ENCODE peak calls at places on chromosomes 1 and 21, in five cellular contexts. C is EL; G is cardiac fibroblast; W is CD4-positive, alpha-beta T cell; L is KBM-7. A is an unnamed sample.

GRCh38 chr1:241518447-241519307 is 878 bp downstream of the FH start:
- DNase-seq in C (peak), G (peak), W (no peak), L (peak), A (no peak)

GRCh38 chr1:226629896-226630550 is 81.5 kb downstream of the STUM start:
- DNase-seq in C (no peak), G (no peak), W (no peak), L (no peak), A (no peak)

GRCh38 chr1:204480515-204480914 is 14.1 kb downstream of the PIK3C2B start:
- DNase-seq in C (no peak), G (no peak), W (no peak), L (no peak), A (no peak)

GRCh38 chr1:28720376-28720775 is 16.4 kb upstream of the YTHDF2 start:
- DNase-seq in C (no peak), G (no peak), W (no peak), L (no peak), A (no peak)

GRCh38 chr21:33196956-33197374 is 32.8 kb upstream of the IFNAR2 start:
- DNase-seq in C (peak), G (peak), W (peak), L (peak), A (peak)

GRCh38 chr21:43923391-43923790 is 58.4 kb downstream of the AGPAT3 start:
- DNase-seq in C (peak), G (peak), W (no peak), L (no peak), A (peak)

GRCh38 chr1:107140703-107141490 is at the start of gene NTNG1:
- DNase-seq in C (peak), G (no peak), W (peak), L (peak), A (peak)

GRCh38 chr1:234311414-234311813 is 61.8 kb upstream of the COA6 start:
- DNase-seq in C (no peak), G (no peak), W (no peak), L (no peak), A (no peak)

GRCh38 chr1:222413436-222413835 is 134.5 kb downstream of the HHIPL2 start:
- DNase-seq in C (peak), G (no peak), W (no peak), L (no peak), A (no peak)

GRCh38 chr1:18100493-18101063 is 7.0 kb upstream of the IGSF21 start:
- DNase-seq in C (peak), G (peak), W (peak), L (peak), A (peak)

GRCh38 chr21:42745511-42746239 is 92.3 kb downstream of the PDE9A start:
- DNase-seq in C (no peak), G (no peak), W (no peak), L (no peak), A (no peak)

GRCh38 chr1:174367892-174368291 is 79.9 kb upstream of the GPR52 start:
- DNase-seq in C (no peak), G (no peak), W (no peak), L (no peak), A (no peak)

GRCh38 chr1:167121375-167122120 is 27.7 kb downstream of the STYXL2 start:
- DNase-seq in C (peak), G (no peak), W (peak), L (no peak), A (no peak)

GRCh38 chr1:1629430-1630190 is 2.4 kb upstream of the MMP23B start:
- DNase-seq in C (no peak), G (no peak), W (peak), L (no peak), A (no peak)

A was measured in NCI-H446.